ENCODE peak calls at places on chromosomes 4 and X, in eight cellular contexts. X is HepG2, B is K562, T is transverse colon, Z is SK-N-SH, R is suprapubic skin, O is esophagus muscularis mucosa, E is upper lobe of left lung. L is an unnamed sample.
A peak's percentile ranks its signal among the peaks of the same experiment; 100 is the strongest.

GRCh38 chr4:186557061-186557460 is 1.7 kb upstream of the MTNR1A start:
- DNase-seq in X (no peak), R (no peak), O (no peak), B (no peak), E (no peak), Z (no peak), T (no peak), L (no peak)

GRCh38 chr4:152917533-152918395 is 18.4 kb upstream of the FHDC1 start:
- DNase-seq in B (no peak), R (no peak), X (no peak), O (no peak), T (no peak), Z (no peak), E (peak; percentile 47), L (no peak)

GRCh38 chr4:80070880-80071620 is 2.0 kb downstream of the ANTXR2 start:
- DNase-seq in X (peak; percentile 34), B (no peak), Z (no peak), T (no peak), O (no peak), E (no peak), R (no peak), L (no peak)

GRCh38 chr4:165827018-165827417 is 46.0 kb upstream of the TLL1 start:
- DNase-seq in X (no peak), Z (no peak), T (no peak), O (no peak), R (no peak), E (no peak), B (no peak), L (no peak)

GRCh38 chr4:48033825-48034413 is 17.3 kb downstream of the NIPAL1 start:
- DNase-seq in X (peak; percentile 28), E (no peak), R (no peak), B (peak; percentile 39), O (no peak), Z (peak; percentile 40), T (peak; percentile 57), L (peak; percentile 52)

GRCh38 chr4:141713771-141714445 is 77.5 kb downstream of the IL15 start:
- DNase-seq in Z (no peak), E (no peak), R (no peak), X (no peak), B (no peak), T (no peak), O (no peak), L (no peak)

GRCh38 chr4:87937523-87937922 is 38.0 kb upstream of the SPP1 start:
- DNase-seq in X (no peak), Z (no peak), B (no peak), O (no peak), R (no peak), T (no peak), E (no peak), L (no peak)

GRCh38 chr4:149291463-149291862 is 524.2 kb downstream of the IQCM start:
- DNase-seq in B (no peak), R (no peak), T (peak; percentile 8), X (no peak), Z (no peak), E (no peak), O (no peak), L (no peak)

GRCh38 chr4:76233967-76234678 is 17.4 kb upstream of the FAM47E start:
- DNase-seq in X (no peak), T (peak; percentile 41), Z (peak; percentile 64), E (peak; percentile 53), B (peak; percentile 56), R (no peak), O (no peak), L (no peak)

GRCh38 chr4:137299281-137299680 is 233.0 kb downstream of the PCDH18 start:
- DNase-seq in B (no peak), Z (no peak), T (no peak), X (no peak), E (no peak), O (no peak), R (no peak), L (no peak)

GRCh38 chr4:127632420-127633403 is at the start of gene INTU:
- DNase-seq in O (peak; percentile 98), B (peak; percentile 86), E (peak; percentile 98), R (peak; percentile 94), Z (peak; percentile 84), X (peak; percentile 93), T (peak; percentile 92), L (peak; percentile 92)

GRCh38 chrX:109472939-109473713 is 8.8 kb downstream of the GUCY2F start:
- DNase-seq in O (no peak), X (peak; percentile 42), T (no peak), Z (peak; percentile 1), R (no peak), B (no peak), E (no peak), L (no peak)

GRCh38 chrX:8955521-8955920 is 78.4 kb downstream of the FAM9B start:
- DNase-seq in B (no peak), Z (no peak), E (no peak), T (no peak), O (no peak), X (no peak), R (no peak), L (no peak)

GRCh38 chrX:69154051-69154450 is 11.2 kb downstream of the PJA1 start:
- DNase-seq in X (no peak), R (no peak), T (no peak), Z (peak; percentile 1), E (no peak), O (no peak), B (no peak), L (no peak)

GRCh38 chr4:20591571-20592455 is 108.4 kb upstream of the PACRGL start:
- DNase-seq in Z (no peak), E (no peak), B (no peak), R (no peak), O (no peak), X (no peak), T (no peak), L (no peak)

GRCh38 chr4:2260336-2261109 is 1.4 kb downstream of the MXD4 start:
- DNase-seq in X (no peak), B (no peak), Z (no peak), T (peak; percentile 15), O (no peak), E (peak; percentile 21), R (peak; percentile 75), L (peak; percentile 28)
- TF ChIP-seq EP300 in X (no peak), B (no peak), Z (no peak), T (no peak), O (no peak), E (no peak), R (no peak), L (no peak)

DNA sequence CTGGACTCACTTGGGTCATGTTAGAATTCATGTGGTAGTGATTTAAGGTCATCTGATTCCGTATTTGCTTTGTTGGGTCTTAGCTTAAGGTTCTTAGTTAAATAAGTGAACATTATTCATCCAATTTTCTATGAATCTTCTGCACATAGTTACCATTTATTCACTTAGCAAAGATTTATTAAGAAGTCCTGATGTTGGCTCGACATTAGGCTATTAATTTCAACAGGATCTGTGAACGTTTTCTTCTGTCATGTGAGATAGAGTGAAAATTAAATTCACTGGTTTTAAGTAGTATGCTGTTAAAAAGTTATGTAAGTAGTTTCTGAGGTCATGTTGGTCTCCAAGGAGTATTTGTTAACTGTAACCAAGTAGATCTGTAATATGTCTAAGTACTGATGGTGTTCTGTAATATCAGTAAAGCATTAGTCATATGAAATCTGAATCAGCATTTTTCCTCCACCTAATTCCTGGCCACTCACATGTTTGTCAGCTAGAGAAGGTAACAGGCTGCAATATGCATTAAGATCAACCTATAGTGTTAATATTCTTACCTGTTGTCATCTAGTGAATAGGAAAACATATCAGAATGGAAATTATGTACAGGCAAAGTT is 155.6 kb downstream of the PCDH7 start:
- DNase-seq in Z (no peak), E (no peak), R (no peak), T (no peak), O (no peak), X (no peak), B (no peak), L (no peak)
- TF ChIP-seq POLR2AphosphoS5 in Z (no peak), E (no peak), R (no peak), T (no peak), O (no peak), X (no peak), B (no peak), L (no peak)

GRCh38 chr4:91688413-91688812 is 615.4 kb upstream of the GRID2 start:
- DNase-seq in T (no peak), B (no peak), E (no peak), O (no peak), X (no peak), R (no peak), Z (no peak), L (no peak)

GRCh38 chr4:91681544-91681943 is 622.2 kb upstream of the GRID2 start:
- DNase-seq in E (no peak), T (no peak), Z (no peak), O (no peak), B (no peak), X (no peak), R (no peak), L (no peak)

DNA sequence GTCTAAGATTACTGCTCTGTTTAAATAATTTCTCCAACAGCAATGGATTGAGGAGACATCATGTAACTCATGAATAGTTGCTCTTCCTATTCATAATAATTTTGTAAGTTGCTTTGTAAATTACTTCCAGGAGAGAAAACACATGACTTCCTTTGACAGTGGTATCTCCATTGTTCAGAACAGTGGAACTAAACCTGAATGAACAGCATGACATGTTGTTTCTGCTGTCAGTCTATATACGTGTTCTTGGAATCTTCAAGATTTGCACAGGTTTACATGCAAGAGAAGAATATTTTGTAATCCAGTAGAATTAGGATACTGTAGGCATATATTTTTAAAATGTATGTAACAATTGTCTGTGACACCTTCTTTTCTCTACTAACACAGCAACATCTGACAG is 618.8 kb upstream of the GRID2 start:
- DNase-seq in T (no peak), Z (no peak), B (no peak), O (no peak), R (no peak), X (no peak), E (no peak), L (no peak)
- H3K9me3 ChIP-seq in T (no peaks in the 10 kb centered on the region), Z (no peaks in the 10 kb centered on the region), B (no peaks in the 10 kb centered on the region), O (no peaks in the 10 kb centered on the region), R (no peaks in the 10 kb centered on the region), X (peaks cover 23% of the 10 kb centered on the region), E (no peaks in the 10 kb centered on the region), L (no peaks in the 10 kb centered on the region)

DNA sequence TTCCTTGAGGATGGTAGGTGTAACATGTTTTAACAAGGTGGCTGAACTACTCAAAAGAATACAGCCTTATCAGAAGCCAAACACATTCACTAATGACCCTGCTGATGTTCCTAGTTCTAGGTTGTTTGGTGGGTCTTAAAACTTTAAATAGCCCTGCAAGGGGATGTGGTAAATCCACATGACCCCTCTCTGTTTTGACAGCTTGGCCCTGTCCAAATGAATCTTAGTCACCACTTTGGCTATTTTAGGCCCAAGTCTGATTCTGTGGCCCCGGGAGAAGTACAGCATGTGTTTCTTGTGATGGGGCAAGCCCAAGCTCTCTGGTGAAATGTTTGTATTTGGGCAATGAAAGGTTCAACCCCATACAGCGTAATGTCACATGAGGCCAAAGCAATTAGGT is 54.5 kb upstream of the GPR34 start:
- DNase-seq in E (no peak), Z (no peak), R (no peak), O (no peak), T (no peak), B (no peak), X (no peak), L (no peak)
- TF ChIP-seq EP300 in E (no peak), Z (no peak), R (no peak), O (no peak), T (no peak), B (peak; percentile 23), X (no peak), L (no peak)

GRCh38 chr4:73620115-73620792 is at the start of gene RASSF6:
- DNase-seq in E (peak; percentile 86), T (peak; percentile 87), X (no peak), O (no peak), R (no peak), B (no peak), Z (no peak), L (peak; percentile 89)
- TF ChIP-seq POLR2AphosphoS5 in E (no peak), T (peak; percentile 67), X (no peak), O (no peak), R (no peak), B (no peak), Z (no peak), L (peak; percentile 93)